ENCODE peak calls at places on chromosomes 4 and X, in six cellular contexts. One of them, this sample, is unnamed.

GRCh38 chrX:120476714-120477113 is 7.6 kb upstream of the LAMP2 start:
- DNase-seq in brain microvascular endothelial cell: no peak
- DNase-seq in suprapubic skin: no peak
- DNase-seq in endodermal cell: no peak
- DNase-seq in Panc1: no peak
- DNase-seq in ovary: no peak
- DNase-seq in this sample: no peak

GRCh38 chr4:175560628-175561027 is 251.4 kb downstream of the GPM6A start:
- DNase-seq in suprapubic skin: no peak
- DNase-seq in ovary: no peak
- DNase-seq in brain microvascular endothelial cell: peak; percentile 25
- DNase-seq in endodermal cell: no peak
- DNase-seq in Panc1: peak; percentile 5
- DNase-seq in this sample: no peak

GRCh38 chr4:17718471-17718870 is 63.0 kb downstream of the FAM184B start:
- DNase-seq in ovary: no peak
- DNase-seq in Panc1: no peak
- DNase-seq in suprapubic skin: no peak
- DNase-seq in endodermal cell: no peak
- DNase-seq in brain microvascular endothelial cell: no peak
- DNase-seq in this sample: no peak

GRCh38 chr4:113444386-113444785 is 317.2 kb downstream of the CAMK2D start:
- DNase-seq in brain microvascular endothelial cell: no peak
- DNase-seq in endodermal cell: no peak
- DNase-seq in Panc1: no peak
- DNase-seq in ovary: no peak
- DNase-seq in suprapubic skin: no peak
- DNase-seq in this sample: no peak

GRCh38 chr4:83535520-83535944 is 376 bp upstream of the GPAT3 start:
- DNase-seq in ovary: peak; percentile 72
- DNase-seq in brain microvascular endothelial cell: peak; percentile 50
- DNase-seq in endodermal cell: peak; percentile 82
- DNase-seq in Panc1: no peak
- DNase-seq in suprapubic skin: peak; percentile 79
- DNase-seq in this sample: no peak

GRCh38 chr4:57981123-57981522 is 870.9 kb upstream of the IGFBP7 start:
- DNase-seq in brain microvascular endothelial cell: no peak
- DNase-seq in suprapubic skin: no peak
- DNase-seq in endodermal cell: no peak
- DNase-seq in Panc1: no peak
- DNase-seq in ovary: no peak
- DNase-seq in this sample: no peak

GRCh38 chr4:8341691-8342090 is 72.1 kb downstream of the HTRA3 start:
- DNase-seq in brain microvascular endothelial cell: no peak
- DNase-seq in suprapubic skin: peak; percentile 79
- DNase-seq in ovary: peak; percentile 71
- DNase-seq in Panc1: no peak
- DNase-seq in endodermal cell: peak; percentile 33
- DNase-seq in this sample: no peak

GRCh38 chrX:123927845-123928244 is 33.7 kb upstream of the STAG2 start:
- DNase-seq in brain microvascular endothelial cell: no peak
- DNase-seq in ovary: no peak
- DNase-seq in endodermal cell: no peak
- DNase-seq in Panc1: no peak
- DNase-seq in suprapubic skin: no peak
- DNase-seq in this sample: no peak

GRCh38 chrX:17738002-17738713 is 865 bp downstream of the SCML1 start:
- DNase-seq in suprapubic skin: no peak
- DNase-seq in endodermal cell: peak; percentile 75
- DNase-seq in brain microvascular endothelial cell: peak; percentile 4
- DNase-seq in Panc1: no peak
- DNase-seq in ovary: peak; percentile 43
- DNase-seq in this sample: no peak

GRCh38 chrX:72158773-72159172 is 22.8 kb upstream of the PIN4 start:
- DNase-seq in ovary: no peak
- DNase-seq in endodermal cell: no peak
- DNase-seq in suprapubic skin: no peak
- DNase-seq in brain microvascular endothelial cell: no peak
- DNase-seq in Panc1: no peak
- DNase-seq in this sample: no peak

GRCh38 chr4:48813984-48814383 is 16.9 kb upstream of the OCIAD1 start:
- DNase-seq in ovary: no peak
- DNase-seq in suprapubic skin: no peak
- DNase-seq in brain microvascular endothelial cell: no peak
- DNase-seq in endodermal cell: no peak
- DNase-seq in Panc1: no peak
- DNase-seq in this sample: no peak

GRCh38 chrX:48508400-48509244 is at the start of gene PORCN:
- DNase-seq in Panc1: no peak
- DNase-seq in ovary: peak; percentile 85
- DNase-seq in brain microvascular endothelial cell: peak; percentile 35
- DNase-seq in suprapubic skin: peak; percentile 91
- DNase-seq in endodermal cell: peak; percentile 90
- DNase-seq in this sample: no peak

GRCh38 chr4:17618926-17619325 is 4.5 kb downstream of the MED28 start:
- DNase-seq in Panc1: no peak
- DNase-seq in brain microvascular endothelial cell: no peak
- DNase-seq in ovary: no peak
- DNase-seq in suprapubic skin: no peak
- DNase-seq in endodermal cell: no peak
- DNase-seq in this sample: no peak

GRCh38 chr4:8916251-8916913 is 44.7 kb upstream of the HMX1 start:
- DNase-seq in ovary: no peak
- DNase-seq in suprapubic skin: peak; percentile 69
- DNase-seq in Panc1: no peak
- DNase-seq in brain microvascular endothelial cell: no peak
- DNase-seq in endodermal cell: peak; percentile 56
- DNase-seq in this sample: no peak

GRCh38 chrX:119655125-119655524 is 37.8 kb downstream of the SEPTIN6 start:
- DNase-seq in ovary: no peak
- DNase-seq in brain microvascular endothelial cell: peak; percentile 96
- DNase-seq in endodermal cell: no peak
- DNase-seq in suprapubic skin: no peak
- DNase-seq in Panc1: no peak
- DNase-seq in this sample: peak; percentile 23

GRCh38 chr4:123878976-123879375 is 482.4 kb downstream of the SPRY1 start:
- DNase-seq in brain microvascular endothelial cell: no peak
- DNase-seq in ovary: no peak
- DNase-seq in Panc1: no peak
- DNase-seq in endodermal cell: no peak
- DNase-seq in suprapubic skin: no peak
- DNase-seq in this sample: no peak

GRCh38 chrX:28876415-28876814 is 289.2 kb downstream of the IL1RAPL1 start:
- DNase-seq in brain microvascular endothelial cell: no peak
- DNase-seq in Panc1: no peak
- DNase-seq in suprapubic skin: no peak
- DNase-seq in ovary: no peak
- DNase-seq in endodermal cell: no peak
- DNase-seq in this sample: no peak

GRCh38 chr4:176778063-176778462 is 14.7 kb downstream of the VEGFC start:
- DNase-seq in brain microvascular endothelial cell: peak; percentile 77
- DNase-seq in ovary: no peak
- DNase-seq in endodermal cell: no peak
- DNase-seq in suprapubic skin: no peak
- DNase-seq in Panc1: no peak
- DNase-seq in this sample: no peak

GRCh38 chr4:67332627-67333026 is 212.7 kb downstream of the CENPC start:
- DNase-seq in suprapubic skin: no peak
- DNase-seq in brain microvascular endothelial cell: peak; percentile 7
- DNase-seq in ovary: no peak
- DNase-seq in Panc1: no peak
- DNase-seq in endodermal cell: peak; percentile 70
- DNase-seq in this sample: no peak

GRCh38 chr4:163142246-163142645 is 24.4 kb downstream of the NAF1 start:
- DNase-seq in suprapubic skin: no peak
- DNase-seq in Panc1: no peak
- DNase-seq in endodermal cell: no peak
- DNase-seq in brain microvascular endothelial cell: no peak
- DNase-seq in ovary: no peak
- DNase-seq in this sample: no peak

GRCh38 chr4:127870688-127871087 is 10.0 kb upstream of the PLK4 start:
- DNase-seq in brain microvascular endothelial cell: peak; percentile 51
- DNase-seq in endodermal cell: no peak
- DNase-seq in ovary: no peak
- DNase-seq in suprapubic skin: no peak
- DNase-seq in Panc1: no peak
- DNase-seq in this sample: peak; percentile 40

GRCh38 chr4:10100734-10101216 is 15.8 kb downstream of the WDR1 start:
- DNase-seq in ovary: no peak
- DNase-seq in suprapubic skin: no peak
- DNase-seq in endodermal cell: no peak
- DNase-seq in Panc1: no peak
- DNase-seq in brain microvascular endothelial cell: no peak
- DNase-seq in this sample: no peak

GRCh38 chr4:120007171-120007894 is 59.3 kb downstream of the MAD2L1 start:
- DNase-seq in brain microvascular endothelial cell: peak; percentile 94
- DNase-seq in suprapubic skin: no peak
- DNase-seq in ovary: no peak
- DNase-seq in endodermal cell: no peak
- DNase-seq in Panc1: no peak
- DNase-seq in this sample: no peak

GRCh38 chr4:88613417-88613875 is 21.2 kb downstream of the HERC3 start:
- DNase-seq in suprapubic skin: no peak
- DNase-seq in brain microvascular endothelial cell: no peak
- DNase-seq in endodermal cell: no peak
- DNase-seq in Panc1: no peak
- DNase-seq in ovary: no peak
- DNase-seq in this sample: no peak

GRCh38 chr4:2069161-2069971 is 10.2 kb downstream of the NAT8L start:
- DNase-seq in ovary: no peak
- DNase-seq in brain microvascular endothelial cell: no peak
- DNase-seq in suprapubic skin: peak; percentile 76
- DNase-seq in Panc1: no peak
- DNase-seq in endodermal cell: peak; percentile 44
- DNase-seq in this sample: no peak

GRCh38 chrX:65528705-65529340 is 5.8 kb downstream of the LAS1L start:
- DNase-seq in suprapubic skin: no peak
- DNase-seq in ovary: peak; percentile 52
- DNase-seq in endodermal cell: peak; percentile 91
- DNase-seq in Panc1: peak; percentile 56
- DNase-seq in brain microvascular endothelial cell: peak; percentile 23
- DNase-seq in this sample: no peak

GRCh38 chr4:178633263-178633662 is 1191.0 kb upstream of the AGA start:
- DNase-seq in ovary: no peak
- DNase-seq in suprapubic skin: no peak
- DNase-seq in Panc1: no peak
- DNase-seq in endodermal cell: no peak
- DNase-seq in brain microvascular endothelial cell: no peak
- DNase-seq in this sample: no peak

GRCh38 chr4:118557298-118557851 is 127.8 kb upstream of the METTL14 start:
- DNase-seq in brain microvascular endothelial cell: peak; percentile 66
- DNase-seq in suprapubic skin: no peak
- DNase-seq in endodermal cell: no peak
- DNase-seq in Panc1: no peak
- DNase-seq in ovary: no peak
- DNase-seq in this sample: no peak

GRCh38 chr4:121061861-121062260 is 10.5 kb downstream of the NDNF start:
- DNase-seq in brain microvascular endothelial cell: no peak
- DNase-seq in ovary: no peak
- DNase-seq in endodermal cell: no peak
- DNase-seq in Panc1: no peak
- DNase-seq in suprapubic skin: no peak
- DNase-seq in this sample: no peak
- H3K4me3 ChIP-seq in brain microvascular endothelial cell: no peak overlapping the region
- H3K4me3 ChIP-seq in ovary: no peak overlapping the region
- H3K4me3 ChIP-seq in endodermal cell: no peak overlapping the region
- H3K4me3 ChIP-seq in Panc1: no peak overlapping the region
- H3K4me3 ChIP-seq in suprapubic skin: no peak overlapping the region
- H3K4me3 ChIP-seq in this sample: no peak overlapping the region

GRCh38 chr4:183098723-183099536 is at the start of gene WWC2:
- DNase-seq in suprapubic skin: peak; percentile 93
- DNase-seq in endodermal cell: peak; percentile 98
- DNase-seq in brain microvascular endothelial cell: peak; percentile 84
- DNase-seq in Panc1: no peak
- DNase-seq in ovary: peak; percentile 87
- DNase-seq in this sample: peak; percentile 35
- TF ChIP-seq CTCF in suprapubic skin: no peak
- TF ChIP-seq CTCF in endodermal cell: no peak
- TF ChIP-seq CTCF in brain microvascular endothelial cell: no peak
- TF ChIP-seq CTCF in Panc1: no peak
- TF ChIP-seq CTCF in ovary: peak; percentile 43
- TF ChIP-seq CTCF in this sample: no peak

DNA sequence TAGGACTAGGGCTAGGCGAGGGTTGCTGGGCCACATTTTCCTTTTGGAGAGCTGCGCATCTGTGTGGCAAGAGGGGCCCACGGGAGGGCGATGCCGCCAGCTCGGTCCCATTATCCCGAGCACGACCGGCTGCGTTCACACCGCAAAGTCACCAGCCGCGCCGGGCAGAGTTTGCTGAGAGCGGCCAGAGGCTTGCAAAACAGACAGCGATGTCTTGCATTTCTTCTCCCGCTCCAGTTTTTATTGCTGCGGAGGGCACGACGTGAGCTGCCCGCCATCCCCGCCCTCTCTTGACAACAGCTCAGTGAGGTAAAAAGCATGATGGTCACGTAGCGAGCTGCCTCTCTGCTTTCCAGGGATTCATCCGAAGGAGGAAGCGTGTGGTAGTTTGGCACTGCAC is 102.2 kb upstream of the TENM3 start:
- DNase-seq in Panc1: no peak
- DNase-seq in suprapubic skin: no peak
- DNase-seq in endodermal cell: peak; percentile 73
- DNase-seq in brain microvascular endothelial cell: no peak
- DNase-seq in ovary: no peak
- DNase-seq in this sample: no peak
- H3K4me3 ChIP-seq in Panc1: no peak overlapping the region
- H3K4me3 ChIP-seq in suprapubic skin: no peak overlapping the region
- H3K4me3 ChIP-seq in endodermal cell: no peak overlapping the region
- H3K4me3 ChIP-seq in brain microvascular endothelial cell: peak overlapping the region; percentile 42
- H3K4me3 ChIP-seq in ovary: no peak overlapping the region
- H3K4me3 ChIP-seq in this sample: peak overlapping the region; percentile 27

GRCh38 chr4:153290134-153290533 is 54.4 kb upstream of the MND1 start:
- DNase-seq in Panc1: no peak
- DNase-seq in ovary: no peak
- DNase-seq in brain microvascular endothelial cell: no peak
- DNase-seq in endodermal cell: no peak
- DNase-seq in suprapubic skin: no peak
- DNase-seq in this sample: no peak
- TF ChIP-seq CTCF in Panc1: no peak
- TF ChIP-seq CTCF in ovary: no peak
- TF ChIP-seq CTCF in brain microvascular endothelial cell: no peak
- TF ChIP-seq CTCF in endodermal cell: no peak
- TF ChIP-seq CTCF in suprapubic skin: no peak
- TF ChIP-seq CTCF in this sample: no peak

GRCh38 chr4:151226004-151226932 is 50.7 kb upstream of the PRSS48 start:
- DNase-seq in brain microvascular endothelial cell: peak; percentile 75
- DNase-seq in Panc1: peak; percentile 70
- DNase-seq in ovary: no peak
- DNase-seq in endodermal cell: no peak
- DNase-seq in suprapubic skin: no peak
- DNase-seq in this sample: no peak
- H3K4me3 ChIP-seq in brain microvascular endothelial cell: peak overlapping the region; percentile 42
- H3K4me3 ChIP-seq in Panc1: no peak overlapping the region
- H3K4me3 ChIP-seq in ovary: peak overlapping the region; percentile 29
- H3K4me3 ChIP-seq in endodermal cell: no peak overlapping the region
- H3K4me3 ChIP-seq in suprapubic skin: peak overlapping the region; percentile 49
- H3K4me3 ChIP-seq in this sample: peak overlapping the region; percentile 36

GRCh38 chr4:149901128-149901527 is 85.5 kb upstream of the IQCM start:
- DNase-seq in Panc1: no peak
- DNase-seq in endodermal cell: no peak
- DNase-seq in suprapubic skin: no peak
- DNase-seq in ovary: no peak
- DNase-seq in brain microvascular endothelial cell: no peak
- DNase-seq in this sample: no peak

GRCh38 chr4:149896428-149896827 is 80.8 kb upstream of the IQCM start:
- DNase-seq in suprapubic skin: no peak
- DNase-seq in brain microvascular endothelial cell: peak; percentile 38
- DNase-seq in endodermal cell: peak; percentile 62
- DNase-seq in ovary: no peak
- DNase-seq in Panc1: no peak
- DNase-seq in this sample: no peak

GRCh38 chr4:149897784-149898183 is 82.1 kb upstream of the IQCM start:
- DNase-seq in suprapubic skin: no peak
- DNase-seq in endodermal cell: no peak
- DNase-seq in brain microvascular endothelial cell: no peak
- DNase-seq in ovary: no peak
- DNase-seq in Panc1: no peak
- DNase-seq in this sample: no peak
- TF ChIP-seq CTCF in suprapubic skin: no peak
- TF ChIP-seq CTCF in endodermal cell: peak; percentile 73
- TF ChIP-seq CTCF in brain microvascular endothelial cell: peak; percentile 38
- TF ChIP-seq CTCF in ovary: no peak
- TF ChIP-seq CTCF in Panc1: peak; percentile 45
- TF ChIP-seq CTCF in this sample: no peak